ENCODE peak calls at places on chromosomes 16 and 17, in nine cellular contexts. E, V, I, X, P, N, C, S and Q are unnamed samples.
A peak's percentile ranks its signal among the peaks of the same experiment; 100 is the strongest.

GRCh38 chr17:50684288-50684611 is 23.5 kb downstream of the ANKRD40 start:
- DNase-seq in I (no peak), C (no peak), E (no peak), N (no peak), X (no peak), V (no peak), S (no peak), P (no peak), Q (no peak)

GRCh38 chr16:5665770-5666169 is 568.2 kb upstream of the EEF2KMT start:
- DNase-seq in N (no peak), P (no peak), X (no peak), C (no peak), V (no peak), I (no peak), S (no peak), E (no peak), Q (no peak)

GRCh38 chr17:76519048-76519614 is 17.9 kb upstream of the RHBDF2 start:
- DNase-seq in C (no peak), P (no peak), E (no peak), X (no peak), V (no peak), N (no peak), I (no peak), S (no peak), Q (no peak)

GRCh38 chr16:23403547-23403946 is 49.4 kb downstream of the COG7 start:
- DNase-seq in N (no peak), I (no peak), S (no peak), C (no peak), X (no peak), E (no peak), V (no peak), P (no peak), Q (no peak)

GRCh38 chr17:4840893-4841242 is 7.7 kb downstream of the MINK1 start:
- DNase-seq in V (no peak), X (no peak), C (no peak), S (no peak), N (no peak), I (no peak), E (no peak), P (no peak), Q (no peak)

GRCh38 chr16:75065149-75065807 is 51.3 kb downstream of the LDHD start:
- DNase-seq in X (peak; percentile 53), S (no peak), V (no peak), I (no peak), C (no peak), N (no peak), E (no peak), P (no peak), Q (peak; percentile 83)

GRCh38 chr16:85136705-85137322 is 24.5 kb upstream of the CIBAR2 start:
- DNase-seq in S (no peak), C (no peak), X (peak; percentile 35), I (no peak), E (no peak), N (no peak), P (no peak), V (no peak), Q (peak; percentile 79)

GRCh38 chr16:27723711-27724490 is 174.0 kb downstream of the KATNIP start:
- DNase-seq in E (no peak), I (no peak), S (no peak), X (peak; percentile 22), P (no peak), V (no peak), N (no peak), C (no peak), Q (no peak)

GRCh38 chr16:86632206-86632605 is 53.9 kb downstream of the FOXL1 start:
- DNase-seq in X (no peak), E (no peak), V (no peak), I (no peak), C (no peak), N (no peak), S (no peak), P (no peak), Q (no peak)

GRCh38 chr17:75152971-75153853 is 1.1 kb downstream of the JPT1 start:
- DNase-seq in E (no peak), C (peak; percentile 58), V (no peak), P (no peak), S (peak; percentile 39), N (no peak), X (peak; percentile 76), I (peak; percentile 50), Q (peak; percentile 47)

GRCh38 chr16:85633888-85634287 is 20.8 kb downstream of the GSE1 start:
- DNase-seq in E (no peak), S (no peak), X (no peak), V (no peak), C (no peak), N (no peak), P (no peak), I (no peak), Q (no peak)

GRCh38 chr16:46972429-46972970 is 974 bp downstream of the DNAJA2 start:
- DNase-seq in I (peak; percentile 72), V (no peak), X (no peak), S (no peak), E (no peak), N (no peak), C (no peak), P (no peak), Q (peak; percentile 37)

GRCh38 chr16:31365131-31365865 is 10.3 kb downstream of the ITGAX start:
- DNase-seq in V (no peak), S (no peak), I (peak; percentile 74), N (no peak), P (no peak), C (no peak), E (no peak), X (no peak), Q (no peak)

GRCh38 chr17:15023589-15023988 is 241.5 kb downstream of the PMP22 start:
- DNase-seq in S (no peak), E (no peak), C (no peak), N (no peak), I (no peak), V (no peak), X (no peak), P (no peak), Q (no peak)

GRCh38 chr17:57607553-57608120 is 137.5 kb downstream of the CCDC182 start:
- DNase-seq in C (peak; percentile 22), S (no peak), V (no peak), X (no peak), E (no peak), N (no peak), I (no peak), P (no peak), Q (no peak)

GRCh38 chr16:11609474-11610120 is 22.9 kb upstream of the LITAF start:
- DNase-seq in E (no peak), N (no peak), I (no peak), C (no peak), V (no peak), X (no peak), P (no peak), S (no peak), Q (no peak)

GRCh38 chr16:31696968-31697743 is 169.5 kb downstream of the AHSP start:
- DNase-seq in V (no peak), I (no peak), E (no peak), S (no peak), N (no peak), P (no peak), X (no peak), C (no peak), Q (no peak)

GRCh38 chr17:77690271-77691161 is 268.0 kb upstream of the TNRC6C start:
- DNase-seq in I (peak; percentile 28), V (no peak), C (peak; percentile 68), E (no peak), P (no peak), N (no peak), S (no peak), X (no peak), Q (no peak)

GRCh38 chr16:4116328-4117249 is at the start of gene ADCY9:
- DNase-seq in C (peak; percentile 86), V (peak; percentile 85), I (peak; percentile 97), N (no peak), E (no peak), P (no peak), X (peak; percentile 82), S (no peak), Q (peak; percentile 87)

GRCh38 chr17:55248077-55248476 is 16.7 kb upstream of the HLF start:
- DNase-seq in X (no peak), C (no peak), V (no peak), E (no peak), P (no peak), I (no peak), N (no peak), S (no peak), Q (no peak)

GRCh38 chr17:11922634-11923033 is 74.6 kb downstream of the ZNF18 start:
- DNase-seq in I (no peak), X (no peak), C (no peak), P (no peak), N (no peak), E (no peak), S (no peak), V (no peak), Q (no peak)

GRCh38 chr16:69106491-69107291 is 1.2 kb downstream of the HAS3 start:
- DNase-seq in P (no peak), V (peak; percentile 51), S (no peak), X (peak; percentile 18), C (peak; percentile 83), N (no peak), I (peak; percentile 68), E (no peak), Q (no peak)

GRCh38 chr16:67030221-67030962 is 1.4 kb downstream of the CBFB start:
- DNase-seq in N (no peak), V (no peak), X (no peak), E (no peak), P (no peak), S (no peak), C (no peak), I (no peak), Q (peak; percentile 12)

GRCh38 chr17:39152134-39152884 is 872 bp upstream of the PLXDC1 start:
- DNase-seq in P (no peak), X (peak; percentile 16), V (peak; percentile 37), N (no peak), I (no peak), E (no peak), C (no peak), S (no peak), Q (no peak)

GRCh38 chr16:66728117-66728787 is 23.2 kb downstream of the DYNC1LI2 start:
- DNase-seq in E (no peak), N (no peak), X (peak; percentile 22), I (peak; percentile 60), C (no peak), P (no peak), V (no peak), S (no peak), Q (peak; percentile 71)

GRCh38 chr16:72815348-72816318 is 232.3 kb downstream of the ZFHX3 start:
- DNase-seq in C (no peak), V (no peak), E (no peak), N (no peak), S (no peak), P (no peak), X (no peak), I (peak; percentile 58), Q (no peak)

GRCh38 chr16:85192736-85193493 is 80.6 kb upstream of the CIBAR2 start:
- DNase-seq in I (no peak), P (no peak), N (no peak), X (no peak), C (no peak), V (no peak), S (no peak), E (peak; percentile 73), Q (no peak)

GRCh38 chr16:27251561-27252205 is 16.9 kb downstream of the NSMCE1 start:
- DNase-seq in P (no peak), N (no peak), C (no peak), X (no peak), S (no peak), I (no peak), E (no peak), V (no peak), Q (no peak)

GRCh38 chr16:72467157-72467759 is 295.3 kb upstream of the PMFBP1 start:
- DNase-seq in P (peak; percentile 22), E (peak; percentile 6), V (peak; percentile 11), X (no peak), I (peak; percentile 23), N (peak; percentile 14), S (no peak), C (no peak), Q (peak; percentile 21)

GRCh38 chr16:49799172-49799571 is 56.7 kb downstream of the ZNF423 start:
- DNase-seq in V (no peak), E (no peak), N (no peak), S (no peak), X (no peak), P (no peak), I (no peak), C (no peak), Q (no peak)

GRCh38 chr16:69626256-69626655 is 60.5 kb downstream of the NFAT5 start:
- DNase-seq in N (no peak), S (no peak), X (no peak), V (no peak), E (no peak), I (no peak), C (no peak), P (no peak), Q (no peak)